ENCODE peak calls at places on chromosomes 16 and 17, in five cellular contexts. H, V, R, D and K are unnamed samples.

GRCh38 chr16:14501331-14502255 is 128.5 kb downstream of the PARN start:
- DNase-seq in H (peak; percentile 75), V (peak; percentile 92), R (peak; percentile 51), D (peak; percentile 50), K (peak; percentile 42)

GRCh38 chr17:4852504-4853075 is 19.4 kb downstream of the MINK1 start:
- DNase-seq in H (peak; percentile 29), V (peak; percentile 17), R (no peak), D (no peak), K (peak; percentile 48)

GRCh38 chr17:74351552-74352210 is 10.0 kb downstream of the BTBD17 start:
- DNase-seq in H (peak; percentile 34), V (no peak), R (no peak), D (no peak), K (peak; percentile 85)

GRCh38 chr17:50363217-50364060 is 9.5 kb downstream of the MRPL27 start:
- DNase-seq in H (peak; percentile 41), V (peak; percentile 46), R (peak; percentile 71), D (no peak), K (peak; percentile 82)

GRCh38 chr17:19311421-19312215 is 50.9 kb downstream of the B9D1 start:
- DNase-seq in H (no peak), V (no peak), R (no peak), D (no peak), K (no peak)

GRCh38 chr16:72877374-72878028 is 170.4 kb downstream of the ZFHX3 start:
- DNase-seq in H (no peak), V (peak; percentile 99), R (no peak), D (no peak), K (no peak)

GRCh38 chr16:76175718-76176117 is 101.5 kb upstream of the CNTNAP4 start:
- DNase-seq in H (no peak), V (no peak), R (no peak), D (no peak), K (no peak)

GRCh38 chr16:78484509-78485058 is 385.1 kb downstream of the WWOX start:
- DNase-seq in H (no peak), V (no peak), R (no peak), D (no peak), K (no peak)

GRCh38 chr16:60041671-60042070 is 1307.6 kb upstream of the GOT2 start:
- DNase-seq in H (no peak), V (no peak), R (no peak), D (no peak), K (no peak)

GRCh38 chr16:85144026-85144915 is 32.0 kb upstream of the CIBAR2 start:
- DNase-seq in H (no peak), V (no peak), R (no peak), D (no peak), K (no peak)

GRCh38 chr17:82332669-82333278 is 792 bp downstream of the SECTM1 start:
- DNase-seq in H (peak; percentile 64), V (no peak), R (no peak), D (no peak), K (peak; percentile 78)

DNA sequence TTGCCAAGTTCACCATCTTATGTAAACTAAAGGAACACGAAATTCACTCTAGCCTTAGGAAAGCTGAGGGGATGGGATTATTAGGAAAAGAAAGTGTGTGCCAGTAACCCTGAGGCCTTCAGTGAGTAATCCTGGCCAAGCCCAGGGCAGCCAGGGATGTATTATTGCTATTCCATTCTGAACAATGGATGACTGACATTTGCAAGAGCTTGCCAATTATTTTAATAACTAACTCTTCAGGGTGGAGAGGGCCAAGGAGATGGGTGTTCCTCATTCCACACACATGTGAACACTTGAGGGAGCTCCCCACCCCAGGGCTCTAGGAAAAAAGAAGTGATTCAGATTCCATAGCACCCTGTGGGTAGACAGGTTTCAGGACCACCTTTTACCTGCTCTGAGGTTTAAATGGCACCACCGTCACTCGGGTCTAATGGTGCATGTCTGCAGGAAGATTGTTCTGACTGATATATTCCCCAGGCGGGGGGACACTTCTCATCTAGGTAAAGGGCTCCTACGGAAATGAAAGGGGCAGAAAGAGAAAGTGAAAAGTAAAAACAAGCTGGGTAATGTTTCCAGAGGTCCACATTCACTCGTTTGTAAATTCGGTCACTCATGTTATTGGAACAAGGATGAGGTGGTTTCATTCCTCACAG is 41.5 kb downstream of the TK2 start:
- DNase-seq in H (no peak), V (no peak), R (no peak), D (no peak), K (no peak)
- TF ChIP-seq YY1 in H (no peak), V (no peak), R (no peak), D (no peak), K (no peak)

DNA sequence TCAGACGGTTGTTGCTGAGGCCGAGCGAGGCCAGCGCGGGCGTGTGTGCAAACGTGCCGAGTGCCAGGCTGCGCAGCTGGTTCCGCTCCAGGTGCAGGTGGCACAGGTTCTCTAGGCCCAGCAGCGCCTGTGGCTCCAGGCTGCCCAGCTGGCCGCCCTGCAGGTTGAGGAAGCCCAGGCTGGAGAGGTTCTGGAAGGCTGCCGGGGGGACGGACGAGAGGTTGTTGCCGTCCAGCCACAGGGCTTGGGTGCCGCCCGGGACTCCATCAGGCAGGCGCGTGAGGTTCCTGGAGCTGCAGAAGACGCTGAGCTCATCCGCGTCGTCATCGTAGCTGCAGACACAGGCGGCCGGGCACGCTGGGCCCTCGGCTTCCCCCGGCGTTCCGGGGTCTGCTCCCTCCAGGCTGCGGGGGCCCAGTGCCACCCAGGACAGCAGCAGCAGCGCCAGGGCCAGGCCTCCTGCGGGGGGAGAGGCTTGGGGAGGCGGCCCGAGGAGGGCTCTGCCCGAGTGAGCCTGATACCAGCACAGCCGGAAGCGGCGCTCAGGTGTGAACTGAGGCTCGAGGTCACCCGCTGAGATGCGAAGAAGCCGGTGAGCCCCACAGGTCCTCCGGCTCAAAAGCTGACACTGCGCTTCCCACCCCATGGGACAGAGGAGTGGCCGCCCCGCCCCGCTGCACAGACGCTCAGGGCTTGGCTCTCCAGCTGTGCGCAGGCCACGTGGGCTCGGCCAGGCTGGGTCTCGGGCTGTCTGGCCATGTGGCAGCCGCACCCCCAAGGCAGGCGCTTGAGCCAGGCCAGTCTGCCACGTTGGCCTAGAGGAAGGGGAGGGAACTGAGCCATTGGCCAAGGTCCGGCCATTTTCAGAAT is 1.3 kb downstream of the IGFALS start:
- DNase-seq in H (no peak), V (no peak), R (no peak), D (no peak), K (no peak)
- TF ChIP-seq EP300 in H (no peak), V (no peak), R (no peak), D (no peak), K (no peak)

GRCh38 chr17:10557422-10557821 is 8.0 kb upstream of the MYH2 start:
- DNase-seq in H (no peak), V (no peak), R (no peak), D (no peak), K (no peak)
- TF ChIP-seq YY1 in H (no peak), V (no peak), R (no peak), D (no peak), K (no peak)

GRCh38 chr17:7842950-7843535 is 9.0 kb downstream of the KDM6B start:
- DNase-seq in H (no peak), V (peak; percentile 53), R (no peak), D (no peak), K (no peak)
- TF ChIP-seq EP300 in H (peak; percentile 9), V (no peak), R (no peak), D (no peak), K (no peak)